ENCODE peak calls at places on chromosomes 2 and 18, in four cellular contexts. One of them, this sample, is unnamed.

GRCh38 chr2:54634564-54635511 is 88.6 kb upstream of the EML6 start:
- DNase-seq in GM12878: peak
- DNase-seq in stomach: no peak
- DNase-seq in ovary: peak
- DNase-seq in this sample: no peak

GRCh38 chr2:241458687-241459086 is 49.7 kb downstream of the STK25 start:
- DNase-seq in GM12878: no peak
- DNase-seq in stomach: no peak
- DNase-seq in ovary: no peak
- DNase-seq in this sample: no peak

GRCh38 chr18:48580782-48581181 is 42.0 kb downstream of the CTIF start:
- DNase-seq in GM12878: no peak
- DNase-seq in stomach: no peak
- DNase-seq in ovary: no peak
- DNase-seq in this sample: no peak

GRCh38 chr2:178891265-178891958 is 84.2 kb upstream of the TTN start:
- DNase-seq in GM12878: peak
- DNase-seq in stomach: peak
- DNase-seq in ovary: peak
- DNase-seq in this sample: peak

GRCh38 chr2:239790313-239790712 is 234.8 kb downstream of the NDUFA10 start:
- DNase-seq in GM12878: no peak
- DNase-seq in stomach: peak
- DNase-seq in ovary: no peak
- DNase-seq in this sample: peak

GRCh38 chr2:54504866-54505265 is 48.7 kb downstream of the SPTBN1 start:
- DNase-seq in GM12878: no peak
- DNase-seq in stomach: no peak
- DNase-seq in ovary: no peak
- DNase-seq in this sample: no peak

GRCh38 chr2:18496516-18496915 is 63.9 kb downstream of the RDH14 start:
- DNase-seq in GM12878: no peak
- DNase-seq in stomach: no peak
- DNase-seq in ovary: no peak
- DNase-seq in this sample: no peak

GRCh38 chr2:188326669-188327301 is 35.1 kb downstream of the GULP1 start:
- DNase-seq in GM12878: no peak
- DNase-seq in stomach: no peak
- DNase-seq in ovary: no peak
- DNase-seq in this sample: no peak

GRCh38 chr2:227379095-227379494 is at the start of gene TM4SF20:
- DNase-seq in GM12878: no peak
- DNase-seq in stomach: no peak
- DNase-seq in ovary: no peak
- DNase-seq in this sample: no peak

GRCh38 chr2:139366659-139367058 is 586.5 kb upstream of the NXPH2 start:
- DNase-seq in GM12878: no peak
- DNase-seq in stomach: no peak
- DNase-seq in ovary: no peak
- DNase-seq in this sample: no peak

GRCh38 chr2:18171191-18172139 is 293.0 kb downstream of the KCNS3 start:
- DNase-seq in GM12878: no peak
- DNase-seq in stomach: no peak
- DNase-seq in ovary: no peak
- DNase-seq in this sample: no peak

GRCh38 chr2:19809206-19809605 is 92.6 kb downstream of the TTC32 start:
- DNase-seq in GM12878: no peak
- DNase-seq in stomach: no peak
- DNase-seq in ovary: no peak
- DNase-seq in this sample: no peak

GRCh38 chr2:215059724-215060123 is 78.7 kb downstream of the ABCA12 start:
- DNase-seq in GM12878: no peak
- DNase-seq in stomach: no peak
- DNase-seq in ovary: no peak
- DNase-seq in this sample: no peak

GRCh38 chr2:38274286-38275276 is 102.5 kb downstream of the ATL2 start:
- DNase-seq in GM12878: peak
- DNase-seq in stomach: no peak
- DNase-seq in ovary: peak
- DNase-seq in this sample: no peak

GRCh38 chr2:187310696-187311095 is 137.4 kb downstream of the CALCRL start:
- DNase-seq in GM12878: no peak
- DNase-seq in stomach: no peak
- DNase-seq in ovary: no peak
- DNase-seq in this sample: no peak

GRCh38 chr2:55500025-55500424 is 19.5 kb upstream of the CFAP36 start:
- DNase-seq in GM12878: no peak
- DNase-seq in stomach: no peak
- DNase-seq in ovary: no peak
- DNase-seq in this sample: no peak

GRCh38 chr18:27862056-27862682 is 314.8 kb downstream of the CDH2 start:
- DNase-seq in GM12878: no peak
- DNase-seq in stomach: no peak
- DNase-seq in ovary: no peak
- DNase-seq in this sample: no peak

GRCh38 chr2:145194671-145195070 is 674.8 kb upstream of the ZEB2 start:
- DNase-seq in GM12878: no peak
- DNase-seq in stomach: no peak
- DNase-seq in ovary: no peak
- DNase-seq in this sample: no peak

GRCh38 chr2:147632193-147632592 is 212.6 kb upstream of the ACVR2A start:
- DNase-seq in GM12878: no peak
- DNase-seq in stomach: no peak
- DNase-seq in ovary: no peak
- DNase-seq in this sample: no peak

GRCh38 chr2:142872900-142873724 is 4.4 kb upstream of the KYNU start:
- DNase-seq in GM12878: no peak
- DNase-seq in stomach: no peak
- DNase-seq in ovary: no peak
- DNase-seq in this sample: no peak

GRCh38 chr2:126656311-126657145 is 570 bp downstream of the GYPC start:
- DNase-seq in GM12878: no peak
- DNase-seq in stomach: no peak
- DNase-seq in ovary: peak
- DNase-seq in this sample: peak

GRCh38 chr2:231803739-231804138 is 17.5 kb downstream of the COPS7B start:
- DNase-seq in GM12878: no peak
- DNase-seq in stomach: no peak
- DNase-seq in ovary: no peak
- DNase-seq in this sample: no peak

GRCh38 chr2:238649123-238649522 is 198.8 kb upstream of the TWIST2 start:
- DNase-seq in GM12878: no peak
- DNase-seq in stomach: no peak
- DNase-seq in ovary: no peak
- DNase-seq in this sample: no peak

GRCh38 chr2:208927867-208928266 is 496.0 kb upstream of the MAP2 start:
- DNase-seq in GM12878: no peak
- DNase-seq in stomach: no peak
- DNase-seq in ovary: no peak
- DNase-seq in this sample: no peak

GRCh38 chr2:17300141-17300540 is 218.1 kb downstream of the RAD51AP2 start:
- DNase-seq in GM12878: no peak
- DNase-seq in stomach: no peak
- DNase-seq in ovary: no peak
- DNase-seq in this sample: no peak

GRCh38 chr2:224832207-224832606 is 116.0 kb upstream of the CCDC195 start:
- DNase-seq in GM12878: no peak
- DNase-seq in stomach: no peak
- DNase-seq in ovary: no peak
- DNase-seq in this sample: no peak

GRCh38 chr2:106565599-106565998 is 78.4 kb downstream of the CD8B2 start:
- DNase-seq in GM12878: no peak
- DNase-seq in stomach: no peak
- DNase-seq in ovary: no peak
- DNase-seq in this sample: no peak

GRCh38 chr2:85063981-85064599 is 69.1 kb upstream of the TCF7L1 start:
- DNase-seq in GM12878: no peak
- DNase-seq in stomach: no peak
- DNase-seq in ovary: no peak
- DNase-seq in this sample: no peak

GRCh38 chr2:85071096-85071495 is 62.1 kb upstream of the TCF7L1 start:
- DNase-seq in GM12878: no peak
- DNase-seq in stomach: no peak
- DNase-seq in ovary: no peak
- DNase-seq in this sample: no peak

GRCh38 chr2:85066006-85066405 is 67.2 kb upstream of the TCF7L1 start:
- DNase-seq in GM12878: no peak
- DNase-seq in stomach: no peak
- DNase-seq in ovary: no peak
- DNase-seq in this sample: no peak

GRCh38 chr2:85064927-85065630 is 68.1 kb upstream of the TCF7L1 start:
- DNase-seq in GM12878: no peak
- DNase-seq in stomach: no peak
- DNase-seq in ovary: no peak
- DNase-seq in this sample: no peak

GRCh38 chr2:85066874-85067351 is 66.3 kb upstream of the TCF7L1 start:
- DNase-seq in GM12878: no peak
- DNase-seq in stomach: peak
- DNase-seq in ovary: peak
- DNase-seq in this sample: peak
- TF ChIP-seq POLR2A in GM12878: no peak
- TF ChIP-seq POLR2A in stomach: no peak
- TF ChIP-seq POLR2A in ovary: no peak
- TF ChIP-seq POLR2A in this sample: no peak

DNA sequence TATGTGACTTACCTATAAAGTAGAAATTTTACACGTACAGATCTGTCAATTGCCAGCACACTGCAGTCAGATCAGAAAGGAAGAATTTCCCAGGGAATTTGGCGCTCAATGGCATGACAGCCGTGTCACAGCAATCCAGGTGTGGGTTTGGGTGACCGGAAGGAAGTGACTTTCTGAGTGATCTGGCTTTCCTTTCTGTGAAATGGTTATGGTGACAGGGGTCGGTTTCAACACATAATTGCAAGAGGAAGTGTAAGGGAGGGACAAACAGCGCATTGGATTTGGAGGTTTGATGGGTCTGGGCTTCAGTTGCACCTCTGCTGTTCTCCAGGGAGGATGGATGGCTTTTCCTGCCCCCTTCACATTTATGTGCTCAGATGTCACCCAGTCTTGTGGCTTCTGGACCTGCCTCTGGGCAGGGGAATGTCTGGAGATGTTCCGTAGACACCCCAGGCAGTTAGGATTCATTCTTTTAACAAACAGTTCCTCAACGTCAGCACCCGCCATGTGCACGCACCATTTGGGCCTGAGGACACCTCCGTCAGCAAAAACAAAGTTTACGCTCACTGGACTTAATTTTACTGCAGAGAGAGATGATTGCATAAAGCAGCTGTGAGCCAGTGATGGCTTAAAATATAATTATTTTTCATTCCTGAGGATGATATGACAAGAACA is 37.1 kb downstream of the MBP start:
- DNase-seq in GM12878: no peak
- DNase-seq in stomach: no peak
- DNase-seq in ovary: peak
- DNase-seq in this sample: no peak
- H3K27ac ChIP-seq in GM12878: no peak
- H3K27ac ChIP-seq in stomach: peak
- H3K27ac ChIP-seq in ovary: peak
- H3K27ac ChIP-seq in this sample: peak

GRCh38 chr2:64653174-64654062 is at the start of gene SERTAD2:
- DNase-seq in GM12878: no peak
- DNase-seq in stomach: peak
- DNase-seq in ovary: peak
- DNase-seq in this sample: peak
- TF ChIP-seq POLR2A in GM12878: peak
- TF ChIP-seq POLR2A in stomach: peak
- TF ChIP-seq POLR2A in ovary: peak
- TF ChIP-seq POLR2A in this sample: peak

GRCh38 chr2:200649724-200650123 is 63.9 kb downstream of the AOX1 start:
- DNase-seq in GM12878: no peak
- DNase-seq in stomach: no peak
- DNase-seq in ovary: no peak
- DNase-seq in this sample: no peak

GRCh38 chr2:200653021-200653420 is 67.2 kb downstream of the AOX1 start:
- DNase-seq in GM12878: no peak
- DNase-seq in stomach: no peak
- DNase-seq in ovary: no peak
- DNase-seq in this sample: no peak

GRCh38 chr2:200650195-200650594 is 64.4 kb downstream of the AOX1 start:
- DNase-seq in GM12878: no peak
- DNase-seq in stomach: no peak
- DNase-seq in ovary: no peak
- DNase-seq in this sample: no peak

GRCh38 chr2:200654823-200655222 is 69.0 kb downstream of the AOX1 start:
- DNase-seq in GM12878: no peak
- DNase-seq in stomach: no peak
- DNase-seq in ovary: no peak
- DNase-seq in this sample: no peak

DNA sequence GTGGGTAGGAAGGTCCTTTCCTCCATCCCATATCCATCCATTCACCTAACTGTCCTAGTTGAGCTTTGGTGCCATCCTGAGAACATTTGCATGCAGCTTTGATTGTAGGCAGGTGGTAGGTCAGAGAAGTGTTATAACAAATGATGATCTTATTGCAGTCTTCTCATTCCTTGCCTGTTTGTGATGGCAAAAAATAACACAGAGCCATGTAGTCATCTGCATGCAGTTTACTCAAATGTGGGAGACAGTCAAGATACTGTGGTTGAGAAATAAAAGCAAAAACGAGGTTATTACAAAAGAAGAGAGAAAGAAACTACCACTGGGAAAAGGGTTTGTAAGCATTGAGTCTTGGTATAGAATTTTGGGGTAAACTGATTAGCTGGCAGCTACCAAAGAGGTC is 66.3 kb downstream of the AOX1 start:
- DNase-seq in GM12878: no peak
- DNase-seq in stomach: no peak
- DNase-seq in ovary: no peak
- DNase-seq in this sample: no peak
- H3K27ac ChIP-seq in GM12878: no peak
- H3K27ac ChIP-seq in stomach: no peak
- H3K27ac ChIP-seq in ovary: no peak
- H3K27ac ChIP-seq in this sample: no peak

DNA sequence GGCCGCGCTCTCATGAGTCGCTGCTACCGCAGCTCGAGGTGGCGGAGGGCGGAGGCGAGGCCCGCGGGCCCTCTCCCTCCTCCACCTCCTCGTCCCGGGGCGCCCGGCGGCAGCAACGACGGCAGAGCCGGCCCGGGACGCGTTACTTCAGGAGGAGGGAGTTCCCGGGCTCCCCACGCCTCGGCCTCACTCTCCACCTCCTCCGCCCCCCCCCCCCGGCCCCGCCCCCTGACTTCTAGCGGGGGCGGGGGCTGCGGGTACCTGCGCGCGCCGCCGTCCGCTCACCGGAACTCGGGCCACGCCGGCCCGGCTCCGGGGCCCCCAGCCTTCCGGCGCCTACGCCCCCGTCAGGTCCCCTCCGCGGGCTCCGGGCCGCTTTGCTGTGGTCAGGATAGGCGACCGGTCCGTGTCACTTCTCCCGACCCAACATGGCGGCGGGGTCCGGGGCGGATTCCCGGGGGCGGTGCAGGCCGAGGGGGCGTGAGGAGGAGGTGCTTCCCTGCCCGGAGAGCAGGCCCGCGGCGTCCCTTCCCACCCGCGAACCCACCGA is at the start of gene YES1:
- DNase-seq in GM12878: no peak
- DNase-seq in stomach: peak
- DNase-seq in ovary: peak
- DNase-seq in this sample: peak
- TF ChIP-seq POLR2A in GM12878: peak
- TF ChIP-seq POLR2A in stomach: no peak
- TF ChIP-seq POLR2A in ovary: peak
- TF ChIP-seq POLR2A in this sample: peak

This sample was measured in right lobe of liver.